ENCODE peak calls at places on chromosomes 1 and 21, in five cellular contexts. U, X, A, R and O are unnamed samples. For H3K36me3, H3K4me1 and H3K9me3, the result is how much of the 10 kb centered on the place peaks cover.

GRCh38 chr1:117181630-117182041 is 29.1 kb downstream of the VTCN1 start:
- DNase-seq in A (no peak), X (no peak), R (no peak), U (no peak), O (no peak)

GRCh38 chr21:15730484-15731242 is 881 bp downstream of the USP25 start:
- DNase-seq in R (no peak), X (no peak), U (no peak), A (no peak), O (no peak)

GRCh38 chr1:86018311-86018923 is 138.2 kb downstream of the COL24A1 start:
- DNase-seq in A (no peak), X (peak), U (no peak), R (no peak), O (no peak)

GRCh38 chr1:51926171-51926812 is 47.8 kb upstream of the NRDC start:
- DNase-seq in R (no peak), X (peak), U (no peak), A (no peak), O (no peak)

GRCh38 chr21:33384851-33385331 is 18.3 kb upstream of the IFNGR2 start:
- DNase-seq in U (no peak), R (no peak), X (peak), A (no peak), O (no peak)

GRCh38 chr1:185112343-185112742 is 44.4 kb downstream of the TRMT1L start:
- DNase-seq in X (no peak), A (no peak), R (no peak), U (no peak), O (no peak)

GRCh38 chr1:198713081-198713480 is 74.2 kb downstream of the PTPRC start:
- DNase-seq in X (peak), R (no peak), A (no peak), U (no peak), O (no peak)

GRCh38 chr1:145960468-145961108 is 2.8 kb upstream of the LIX1L start:
- DNase-seq in X (peak), U (peak), R (peak), A (peak), O (peak)

GRCh38 chr1:240242601-240243144 is 151.0 kb downstream of the FMN2 start:
- DNase-seq in A (no peak), U (no peak), R (no peak), X (peak), O (no peak)

GRCh38 chr1:22784737-22785136 is 74.1 kb downstream of the EPHB2 start:
- DNase-seq in X (no peak), U (no peak), A (no peak), R (no peak), O (no peak)

GRCh38 chr1:99084562-99084961 is 79.9 kb upstream of the PLPPR5 start:
- DNase-seq in X (no peak), U (no peak), R (no peak), A (no peak), O (no peak)

GRCh38 chr1:31371560-31371959 is 1.3 kb downstream of the FABP3 start:
- DNase-seq in X (no peak), U (no peak), A (peak), R (no peak), O (no peak)

GRCh38 chr21:42666023-42666747 is 12.8 kb downstream of the PDE9A start:
- DNase-seq in R (no peak), U (no peak), A (no peak), X (no peak), O (no peak)

GRCh38 chr1:111909010-111909409 is 80.5 kb downstream of the KCND3 start:
- DNase-seq in X (no peak), A (no peak), R (no peak), U (no peak), O (no peak)

GRCh38 chr1:47207811-47208373 is 18.1 kb upstream of the PDZK1IP1 start:
- DNase-seq in U (no peak), R (no peak), A (no peak), X (no peak), O (no peak)

GRCh38 chr1:38197566-38197965 is 151.0 kb upstream of the POU3F1 start:
- DNase-seq in X (no peak), U (no peak), R (no peak), A (no peak), O (no peak)

GRCh38 chr1:226662704-226663326 is 76.3 kb downstream of the ITPKB start:
- DNase-seq in U (peak), X (peak), A (peak), R (peak), O (peak)

GRCh38 chr1:180901221-180901990 is 11.3 kb upstream of the KIAA1614 start:
- DNase-seq in U (no peak), R (no peak), X (no peak), A (no peak), O (peak)

GRCh38 chr1:70675737-70676156 is 264.7 kb downstream of the CTH start:
- DNase-seq in U (no peak), X (no peak), R (no peak), A (no peak), O (no peak)

GRCh38 chr1:154352245-154352580 is 26.9 kb downstream of the ATP8B2 start:
- DNase-seq in A (no peak), X (no peak), R (no peak), U (no peak), O (no peak)

GRCh38 chr1:40362699-40363098 is 10.8 kb upstream of the SMAP2 start:
- DNase-seq in X (peak), A (no peak), R (no peak), U (no peak), O (no peak)

GRCh38 chr1:213061263-213061662 is 10.2 kb downstream of the RPS6KC1 start:
- DNase-seq in X (no peak), A (no peak), U (no peak), R (no peak), O (no peak)

DNA sequence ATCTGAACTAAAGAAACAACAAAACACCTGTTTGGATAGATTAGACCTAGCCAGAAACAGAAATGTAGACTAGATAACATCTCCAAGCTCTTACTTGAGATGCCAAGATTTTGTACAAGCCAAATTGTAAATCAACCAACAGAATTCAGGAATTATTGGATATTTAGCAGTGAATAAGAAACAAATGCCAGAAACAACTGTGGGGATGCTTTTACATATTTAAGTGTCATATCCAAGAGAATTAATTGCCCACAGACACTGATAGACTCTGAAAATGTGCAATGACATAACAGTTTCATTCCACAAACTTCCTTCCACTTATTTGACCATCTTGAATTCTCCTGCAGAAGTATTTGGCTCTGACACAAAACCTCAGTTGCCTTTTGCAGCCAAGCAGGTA is 92.3 kb downstream of the SGIP1 start:
- DNase-seq in X (no peak), R (no peak), U (no peak), A (no peak), O (no peak)
- H3K36me3 ChIP-seq in X (under half), R (under half), U (under half), A (under half), O (under half)

DNA sequence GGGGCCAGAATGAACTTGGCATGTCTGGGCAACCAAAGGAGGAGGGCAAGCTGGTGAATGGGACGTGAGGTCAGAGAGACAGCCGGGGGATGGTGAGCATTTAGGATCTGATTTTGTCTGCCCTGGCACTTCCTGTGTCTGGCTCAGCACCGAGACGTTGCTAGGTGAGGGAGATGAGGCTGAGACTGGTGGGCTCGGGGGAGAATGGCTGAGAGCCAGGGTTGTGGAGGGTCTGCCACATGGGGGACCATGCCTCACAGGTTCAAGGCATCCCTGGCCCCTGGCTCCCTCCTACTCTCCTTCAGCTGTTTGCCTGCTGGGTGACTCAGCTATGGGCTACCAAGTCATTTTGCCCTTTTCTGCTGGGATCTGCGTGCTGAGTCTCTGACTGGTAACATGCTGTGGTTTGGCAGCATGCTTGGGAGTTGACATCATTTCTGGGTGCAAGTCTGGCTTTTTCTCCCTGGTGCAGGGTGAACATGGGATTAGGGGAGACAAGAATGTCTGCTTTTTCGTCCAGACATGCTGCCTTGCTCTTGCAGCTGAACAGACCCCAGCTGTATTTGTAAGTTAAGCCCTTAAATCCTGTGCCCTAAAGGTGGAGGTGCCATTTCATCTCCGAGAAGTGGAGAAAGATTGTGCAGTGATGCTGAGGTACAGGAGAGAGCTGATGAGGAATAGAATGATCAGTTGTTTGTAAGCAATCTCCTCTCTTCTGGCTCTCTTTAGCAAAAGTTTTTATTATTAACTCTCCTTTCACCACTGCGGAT is 17.6 kb downstream of the GALNT2 start:
- DNase-seq in R (peak), X (peak), A (peak), U (no peak), O (peak)
- H3K4me1 ChIP-seq in R (under half), X (under half), A (under half), U (half or more), O (under half)

GRCh38 chr21:44528634-44528995 is 11.4 kb downstream of the KRTAP10-1 start:
- DNase-seq in X (no peak), R (peak), A (no peak), U (no peak), O (no peak)

GRCh38 chr21:44530221-44530902 is 9.6 kb downstream of the KRTAP10-1 start:
- DNase-seq in R (no peak), U (no peak), A (no peak), X (no peak), O (no peak)

GRCh38 chr21:44529503-44530125 is 10.4 kb downstream of the KRTAP10-1 start:
- DNase-seq in U (peak), X (no peak), R (peak), A (no peak), O (no peak)

GRCh38 chr21:44527983-44528633 is 11.9 kb downstream of the KRTAP10-1 start:
- DNase-seq in U (peak), X (no peak), R (peak), A (no peak), O (no peak)

GRCh38 chr21:44529011-44529421 is 11.0 kb downstream of the KRTAP10-1 start:
- DNase-seq in U (peak), A (no peak), X (no peak), R (peak), O (no peak)
- H3K9me3 ChIP-seq in U (under half), A (under half), X (under half), R (under half), O (under half)

GRCh38 chr1:109824349-109825115 is 60.8 kb upstream of the EPS8L3 start:
- DNase-seq in X (no peak), R (no peak), A (no peak), U (no peak), O (peak)
- H3K36me3 ChIP-seq in X (under half), R (under half), A (under half), U (under half), O (under half)

GRCh38 chr1:36658838-36659237 is 176.1 kb upstream of the CSF3R start:
- DNase-seq in A (no peak), R (no peak), X (no peak), U (no peak), O (no peak)

GRCh38 chr1:36657826-36658225 is 175.1 kb upstream of the CSF3R start:
- DNase-seq in X (no peak), R (no peak), A (no peak), U (no peak), O (no peak)

GRCh38 chr1:36656271-36656670 is 173.6 kb upstream of the CSF3R start:
- DNase-seq in U (no peak), R (no peak), A (no peak), X (no peak), O (no peak)

GRCh38 chr1:36654586-36654985 is 171.9 kb upstream of the CSF3R start:
- DNase-seq in U (no peak), R (peak), X (no peak), A (no peak), O (no peak)

DNA sequence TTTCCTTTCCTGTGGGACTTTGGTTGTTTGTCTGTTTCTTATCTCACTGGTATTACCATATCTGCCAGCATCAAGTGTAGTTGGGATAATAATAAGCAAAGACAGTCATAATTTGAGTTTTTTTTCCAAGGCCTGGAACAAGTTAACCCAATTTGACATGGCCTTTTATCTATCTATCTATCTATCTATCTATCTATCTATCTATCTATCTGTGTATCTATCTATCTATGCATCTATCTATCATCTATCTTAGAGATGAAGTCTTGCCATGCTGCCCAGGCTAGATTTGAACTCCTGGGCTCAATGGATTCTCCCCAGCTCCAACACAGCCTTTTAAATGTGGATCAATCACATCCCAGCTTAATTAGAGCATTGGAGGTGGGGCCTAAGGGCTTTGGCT is 174.1 kb upstream of the CSF3R start:
- DNase-seq in R (no peak), A (no peak), X (no peak), U (no peak), O (no peak)
- H3K4me1 ChIP-seq in R (under half), A (under half), X (under half), U (under half), O (under half)

DNA sequence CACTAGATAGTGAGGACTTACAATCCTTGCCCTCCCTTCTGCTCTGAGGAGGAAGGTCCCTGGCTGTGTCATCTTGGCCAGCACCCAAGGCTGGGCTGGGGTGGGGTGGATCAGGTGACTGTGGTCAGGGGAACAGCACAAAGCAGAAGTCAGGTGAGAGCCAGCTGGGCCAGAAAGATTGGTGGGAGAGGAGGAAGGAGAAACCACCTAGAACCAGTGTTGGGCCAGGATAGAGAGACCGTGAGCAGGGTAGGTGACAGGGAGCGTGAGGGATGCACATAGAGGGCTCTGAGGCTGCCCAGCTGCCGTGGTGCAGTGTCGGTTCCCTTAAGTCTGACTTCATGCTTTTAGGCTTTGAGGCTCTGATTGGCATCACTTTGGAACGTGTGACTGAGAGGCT is 22.7 kb downstream of the NCF2 start:
- DNase-seq in U (peak), X (peak), A (no peak), R (no peak), O (no peak)
- H3K9me3 ChIP-seq in U (under half), X (under half), A (under half), R (under half), O (under half)